ENCODE peak calls at places on chromosomes 5 and 9, in ten cellular contexts. G, M, H, N, V, L, Q, A, T and F are unnamed samples.

GRCh38 chr5:139417214-139417613 is 13.3 kb upstream of the SPATA24 start:
- DNase-seq in V (no peak), G (peak), N (no peak), Q (peak), H (no peak), T (no peak), A (no peak), L (no peak), M (no peak), F (no peak)

GRCh38 chr9:122218070-122218884 is 10.5 kb downstream of the LHX6 start:
- DNase-seq in L (no peak), V (no peak), G (no peak), M (no peak), H (no peak), A (no peak), N (no peak), Q (no peak), T (no peak), F (no peak)

GRCh38 chr5:51632027-51632426 is 248.8 kb downstream of the ISL1 start:
- DNase-seq in V (no peak), G (no peak), N (no peak), A (no peak), L (no peak), M (no peak), Q (no peak), T (no peak), H (no peak), F (no peak)

GRCh38 chr9:96100385-96100978 is 201.5 kb downstream of the HSD17B3 start:
- DNase-seq in M (no peak), V (no peak), N (no peak), G (no peak), L (no peak), T (no peak), H (no peak), A (peak), Q (no peak), F (no peak)

GRCh38 chr5:171630047-171630669 is 155.5 kb upstream of the SMIM23 start:
- DNase-seq in T (no peak), V (peak), A (peak), G (peak), N (no peak), Q (peak), H (peak), L (no peak), M (peak), F (no peak)

GRCh38 chr5:175742290-175742994 is 84.6 kb downstream of the HRH2 start:
- DNase-seq in Q (no peak), N (no peak), H (no peak), L (no peak), T (no peak), V (no peak), A (no peak), G (no peak), M (no peak), F (no peak)

GRCh38 chr5:83914199-83914598 is 193.5 kb upstream of the HAPLN1 start:
- DNase-seq in V (peak), N (no peak), M (no peak), L (no peak), A (no peak), G (no peak), H (no peak), Q (no peak), T (no peak), F (no peak)

GRCh38 chr5:153959134-153959957 is 79.4 kb downstream of the FAM114A2 start:
- DNase-seq in A (no peak), T (no peak), V (peak), N (peak), L (no peak), H (no peak), M (no peak), G (peak), Q (no peak), F (peak)

GRCh38 chr9:4894076-4894475 is 91.0 kb upstream of the JAK2 start:
- DNase-seq in H (no peak), G (no peak), T (no peak), M (no peak), V (peak), N (no peak), A (no peak), Q (no peak), L (no peak), F (no peak)

GRCh38 chr9:89395931-89396710 is 77.8 kb downstream of the SECISBP2 start:
- DNase-seq in N (no peak), V (no peak), H (no peak), T (no peak), M (no peak), L (no peak), G (no peak), Q (peak), A (no peak), F (no peak)
- H3K4me3 ChIP-seq in N (no peak), V (no peak), H (no peak), T (no peak), M (no peak), L (no peak), G (no peak), Q (no peak), A (no peak), F (no peak)

DNA sequence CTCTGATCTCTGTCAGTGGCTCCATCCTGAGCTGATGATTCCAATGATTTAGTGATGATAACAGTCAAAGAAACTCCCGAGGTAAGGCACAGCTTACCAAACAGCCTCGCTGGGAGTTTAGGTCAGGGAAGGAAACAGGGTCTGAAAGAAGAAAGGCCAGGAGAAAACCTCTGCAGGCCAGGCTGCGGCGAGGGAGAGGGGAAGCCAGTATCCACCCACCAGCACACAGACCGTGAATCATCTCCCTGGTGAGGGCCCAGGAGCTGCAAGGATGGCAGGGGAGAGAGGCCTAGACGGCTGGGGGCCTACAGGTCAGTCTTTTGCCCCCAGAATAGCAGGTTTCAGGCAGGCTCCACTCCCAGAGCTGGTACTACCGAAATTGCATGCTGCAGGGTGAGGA is 590.5 kb downstream of the CCDC171 start:
- DNase-seq in A (no peak), L (no peak), T (no peak), Q (no peak), G (no peak), H (no peak), V (no peak), N (no peak), M (no peak), F (no peak)
- TF ChIP-seq CTCF in A (no peak), L (no peak), T (no peak), Q (no peak), G (no peak), H (no peak), V (no peak), N (no peak), M (no peak), F (no peak)

GRCh38 chr9:22238809-22239684 is 207.6 kb upstream of the DMRTA1 start:
- DNase-seq in M (peak), L (no peak), T (no peak), H (peak), G (peak), A (peak), N (peak), Q (no peak), V (peak), F (no peak)
- H3K4me3 ChIP-seq in M (no peak), L (no peak), T (no peak), H (peak), G (no peak), A (no peak), N (no peak), Q (no peak), V (no peak), F (peak)

DNA sequence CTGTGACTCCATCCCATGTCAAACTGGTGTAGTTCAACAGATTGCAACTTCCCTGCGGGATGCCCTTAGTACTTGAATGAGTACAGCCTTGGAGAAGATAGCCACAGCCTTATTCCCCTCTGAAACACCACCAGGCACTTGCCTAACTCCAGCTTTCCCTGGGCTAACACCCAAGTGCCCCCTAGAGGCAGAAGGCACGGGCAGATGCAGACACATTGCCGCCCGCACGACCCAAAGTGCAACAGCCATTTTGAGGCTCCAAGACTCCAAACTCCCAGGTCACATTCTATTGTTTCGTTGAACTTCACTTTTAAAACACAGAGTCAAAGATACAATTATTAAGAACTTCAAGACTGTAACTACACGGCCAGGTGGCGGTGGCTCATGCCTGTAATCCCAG is 163.6 kb upstream of the CDH6 start:
- DNase-seq in M (no peak), L (no peak), Q (no peak), G (no peak), V (no peak), A (no peak), H (no peak), N (no peak), T (no peak), F (no peak)
- TF ChIP-seq CTCF in M (no peak), L (no peak), Q (no peak), G (no peak), V (no peak), A (no peak), H (no peak), N (no peak), T (no peak), F (no peak)

DNA sequence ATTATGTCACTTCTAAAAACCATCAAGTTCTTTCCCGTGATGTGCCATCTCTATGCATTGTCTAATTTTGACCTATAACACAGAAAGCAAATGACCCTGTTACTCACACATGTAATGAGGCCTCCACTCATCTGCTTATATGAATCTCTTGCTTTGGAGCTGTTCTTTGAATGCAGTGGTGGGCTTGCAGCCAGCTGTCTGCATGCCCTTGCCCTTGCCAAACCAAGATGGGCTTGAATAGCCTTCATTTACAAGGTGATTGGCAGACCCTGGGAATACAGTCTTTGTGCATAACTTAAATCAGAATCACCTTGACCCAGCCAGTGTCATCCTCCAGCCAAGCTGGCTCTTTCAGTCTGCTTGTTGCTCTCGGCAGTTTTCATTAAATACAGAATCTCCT is 163.3 kb downstream of the TRIO start:
- DNase-seq in T (no peak), L (no peak), V (no peak), G (no peak), A (no peak), N (no peak), M (no peak), Q (no peak), H (no peak), F (no peak)
- H3K4me3 ChIP-seq in T (no peak), L (no peak), V (no peak), G (no peak), A (no peak), N (no peak), M (no peak), Q (no peak), H (no peak), F (no peak)

GRCh38 chr9:91422832-91423711 is 560 bp downstream of the NFIL3 start:
- DNase-seq in G (peak), N (peak), A (peak), L (peak), H (peak), M (no peak), Q (peak), T (peak), V (peak), F (no peak)
- TF ChIP-seq CTCF in G (peak), N (peak), A (no peak), L (peak), H (peak), M (peak), Q (peak), T (peak), V (peak), F (peak)

DNA sequence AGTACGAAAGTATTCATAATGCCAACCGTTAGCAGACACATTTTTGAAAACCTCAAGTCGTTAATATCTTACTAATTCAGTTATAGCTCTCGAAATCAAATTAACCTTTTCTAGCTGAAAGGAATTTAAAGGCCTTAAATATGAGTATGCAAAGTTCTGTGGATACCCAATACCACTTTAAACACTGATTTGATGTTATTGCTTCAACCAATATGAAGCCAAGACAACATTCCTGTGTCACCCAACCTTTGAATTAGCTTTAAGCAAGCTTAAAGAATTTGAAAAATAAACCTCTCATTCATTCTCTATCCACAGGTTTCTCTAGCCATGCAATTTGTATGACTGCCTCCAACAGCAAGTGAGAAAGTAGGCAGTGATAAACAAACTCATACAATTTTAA is 204.4 kb downstream of the MCTP1 start:
- DNase-seq in T (no peak), Q (no peak), V (peak), A (no peak), G (no peak), H (no peak), M (no peak), N (no peak), L (no peak), F (no peak)
- H3K4me3 ChIP-seq in T (no peak), Q (peak), V (peak), A (no peak), G (no peak), H (peak), M (no peak), N (peak), L (peak), F (no peak)

GRCh38 chr5:137834498-137834897 is 33.2 kb upstream of the MYOT start:
- DNase-seq in A (no peak), G (no peak), V (no peak), T (no peak), N (no peak), L (no peak), Q (no peak), M (no peak), H (no peak), F (no peak)

GRCh38 chr5:137833463-137833862 is 34.2 kb upstream of the MYOT start:
- DNase-seq in M (peak), A (peak), V (peak), Q (no peak), G (no peak), T (peak), N (peak), H (peak), L (no peak), F (peak)

GRCh38 chr5:137828664-137829063 is 39.0 kb upstream of the MYOT start:
- DNase-seq in V (no peak), M (no peak), L (no peak), G (no peak), Q (no peak), T (no peak), H (no peak), N (no peak), A (no peak), F (no peak)

GRCh38 chr5:137832416-137832815 is 35.2 kb upstream of the MYOT start:
- DNase-seq in T (no peak), L (no peak), V (no peak), G (no peak), H (no peak), Q (no peak), A (no peak), M (no peak), N (no peak), F (no peak)

DNA sequence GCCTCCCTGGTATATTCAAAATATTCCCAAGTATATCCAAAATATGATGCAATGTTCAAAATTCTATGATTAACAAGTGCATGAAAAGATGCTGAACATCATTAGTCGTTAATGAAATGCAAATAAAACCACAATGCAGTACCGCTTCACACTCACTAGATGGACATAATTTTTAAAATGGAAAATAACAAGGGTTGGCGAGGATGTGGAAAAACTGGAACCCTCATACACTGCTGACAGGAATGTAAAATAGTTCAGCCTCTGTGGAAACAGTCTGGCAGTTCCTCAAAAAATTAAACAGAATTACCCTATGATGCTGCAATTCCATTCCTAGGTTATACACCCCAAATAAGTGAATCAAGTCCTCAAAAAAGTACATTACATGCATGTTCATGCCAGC is 36.1 kb upstream of the MYOT start:
- DNase-seq in V (no peak), G (no peak), H (no peak), T (no peak), N (no peak), M (no peak), A (no peak), Q (no peak), L (no peak), F (no peak)
- TF ChIP-seq CTCF in V (peak), G (peak), H (no peak), T (peak), N (no peak), M (peak), A (no peak), Q (peak), L (peak), F (no peak)

GRCh38 chr5:160439205-160439600 is 17.5 kb downstream of the PTTG1 start:
- DNase-seq in T (peak), Q (peak), V (peak), A (peak), L (peak), G (peak), N (peak), H (peak), M (peak), F (peak)

GRCh38 chr5:160444407-160444806 is 22.8 kb downstream of the PTTG1 start:
- DNase-seq in L (no peak), G (no peak), Q (no peak), M (no peak), H (no peak), N (no peak), T (no peak), A (no peak), V (no peak), F (no peak)

GRCh38 chr5:160441352-160441781 is 19.7 kb downstream of the PTTG1 start:
- DNase-seq in A (no peak), N (no peak), G (no peak), V (no peak), H (no peak), Q (no peak), L (no peak), T (no peak), M (no peak), F (no peak)

GRCh38 chr5:160445132-160445531 is 23.5 kb downstream of the PTTG1 start:
- DNase-seq in Q (no peak), G (no peak), T (no peak), N (no peak), H (no peak), V (no peak), M (no peak), L (no peak), A (no peak), F (no peak)

GRCh38 chr5:160442824-160443431 is 21.3 kb downstream of the PTTG1 start:
- DNase-seq in N (no peak), L (no peak), A (no peak), Q (no peak), T (no peak), M (no peak), H (no peak), V (peak), G (no peak), F (no peak)
- H3K4me3 ChIP-seq in N (no peak), L (no peak), A (no peak), Q (no peak), T (no peak), M (no peak), H (no peak), V (no peak), G (no peak), F (no peak)

DNA sequence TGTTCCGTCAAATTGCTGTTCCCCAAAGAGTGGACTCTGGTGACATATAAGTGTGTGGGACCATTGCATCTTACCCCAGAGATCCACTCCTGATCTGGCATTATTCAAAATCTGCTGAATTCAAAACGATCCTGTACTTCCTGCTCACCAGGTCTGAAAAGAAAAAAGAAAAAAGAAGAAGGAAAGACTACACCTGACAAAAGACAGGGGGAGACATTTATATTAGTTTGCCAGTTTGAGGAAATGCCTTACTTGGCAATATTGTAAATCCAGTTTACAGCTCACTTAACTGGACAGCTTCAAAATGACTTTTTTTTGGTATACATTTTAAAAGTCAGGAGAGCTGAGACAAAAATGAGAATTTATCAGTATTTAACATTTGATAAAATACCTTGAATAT is 15.0 kb upstream of the GRHPR start:
- DNase-seq in L (no peak), M (no peak), Q (no peak), V (no peak), H (peak), N (no peak), A (no peak), T (no peak), G (no peak), F (no peak)
- TF ChIP-seq CTCF in L (no peak), M (peak), Q (no peak), V (peak), H (peak), N (peak), A (peak), T (no peak), G (peak), F (peak)